ENCODE peak calls at places on chromosomes 2 and 18, in four cellular contexts. E is HepG2, C is IMR-90, B is A549. R is an unnamed sample.

GRCh38 chr2:31429759-31430438 is 15.4 kb upstream of the XDH start:
- DNase-seq in E (no peak), C (peak), B (no peak), R (no peak)

GRCh38 chr2:110842048-110842447 is 109.7 kb downstream of the ACOXL start:
- DNase-seq in E (no peak), C (no peak), B (no peak), R (no peak)

GRCh38 chr2:237294509-237294908 is 119.5 kb downstream of the COL6A3 start:
- DNase-seq in E (no peak), C (no peak), B (no peak), R (no peak)

GRCh38 chr2:237438082-237438925 is 24.3 kb upstream of the COL6A3 start:
- DNase-seq in E (no peak), C (no peak), B (no peak), R (no peak)

GRCh38 chr2:61575447-61575859 is 37.3 kb upstream of the XPO1 start:
- DNase-seq in E (no peak), C (no peak), B (no peak), R (no peak)

GRCh38 chr18:51668101-51668500 is 470.6 kb upstream of the MEX3C start:
- DNase-seq in E (peak), C (peak), B (peak), R (peak)

GRCh38 chr2:159684796-159685195 is 27.5 kb upstream of the MARCHF7 start:
- DNase-seq in E (no peak), C (peak), B (peak), R (no peak)

GRCh38 chr2:73888388-73888787 is 4.4 kb upstream of the ACTG2 start:
- DNase-seq in E (no peak), C (no peak), B (no peak), R (no peak)

GRCh38 chr2:215241791-215242305 is 70.0 kb upstream of the ATIC start:
- DNase-seq in E (no peak), C (no peak), B (no peak), R (no peak)

GRCh38 chr2:98167916-98168315 is 80.9 kb downstream of the VWA3B start:
- DNase-seq in E (no peak), C (no peak), B (no peak), R (no peak)

GRCh38 chr2:191631754-191632153 is 46.2 kb upstream of the NABP1 start:
- DNase-seq in E (peak), C (peak), B (no peak), R (peak)

GRCh38 chr2:69046221-69046662 is 33.3 kb downstream of the ANTXR1 start:
- DNase-seq in E (peak), C (peak), B (peak), R (no peak)

GRCh38 chr2:181324912-181325311 is 132.3 kb upstream of the ITGA4 start:
- DNase-seq in E (no peak), C (no peak), B (no peak), R (no peak)

GRCh38 chr2:43178602-43179542 is 47.5 kb downstream of the ZFP36L2 start:
- DNase-seq in E (peak), C (peak), B (peak), R (peak)

GRCh38 chr2:207253946-207254345 is 88.2 kb upstream of the KLF7 start:
- DNase-seq in E (no peak), C (peak), B (peak), R (no peak)

GRCh38 chr2:110153416-110153815 is 37.8 kb upstream of the MALL start:
- DNase-seq in E (no peak), C (peak), B (no peak), R (no peak)

GRCh38 chr2:46985512-46985911 is 69.9 kb upstream of the MCFD2 start:
- DNase-seq in E (no peak), C (peak), B (no peak), R (no peak)

GRCh38 chr18:79853303-79853992 is 55.7 kb downstream of the KCNG2 start:
- DNase-seq in E (no peak), C (no peak), B (no peak), R (no peak)

GRCh38 chr2:215729985-215730620 is 283.2 kb downstream of the MREG start:
- DNase-seq in E (no peak), C (peak), B (no peak), R (no peak)

GRCh38 chr2:55364189-55365055 is 55.2 kb downstream of the CCDC88A start:
- DNase-seq in E (no peak), C (peak), B (peak), R (no peak)

GRCh38 chr2:129011466-129012061 is 692.9 kb upstream of the HS6ST1 start:
- DNase-seq in E (no peak), C (no peak), B (no peak), R (no peak)

GRCh38 chr2:170972508-170973224 is 43.6 kb downstream of the GORASP2 start:
- DNase-seq in E (no peak), C (no peak), B (no peak), R (no peak)

GRCh38 chr2:237744613-237745249 is 53.8 kb upstream of the RBM44 start:
- DNase-seq in E (peak), C (peak), B (peak), R (peak)

GRCh38 chr2:222130855-222131254 is 167.9 kb downstream of the PAX3 start:
- DNase-seq in E (no peak), C (no peak), B (no peak), R (no peak)

GRCh38 chr2:138827426-138828054 is 47.4 kb upstream of the NXPH2 start:
- DNase-seq in E (peak), C (peak), B (peak), R (peak)

GRCh38 chr2:173075056-173075780 is 428 bp upstream of the MAP3K20 start:
- DNase-seq in E (no peak), C (no peak), B (no peak), R (no peak)

GRCh38 chr2:98502556-98503335 is 58.1 kb downstream of the INPP4A start:
- DNase-seq in E (no peak), C (peak), B (no peak), R (no peak)

GRCh38 chr2:72694715-72695496 is 130.9 kb downstream of the EXOC6B start:
- DNase-seq in E (peak), C (peak), B (no peak), R (peak)

GRCh38 chr2:127070221-127070620 is 36.7 kb downstream of the BIN1 start:
- DNase-seq in E (no peak), C (no peak), B (no peak), R (no peak)
- TF ChIP-seq MAZ in E (no peak), C (no peak), B (no peak), R (no peak)

GRCh38 chr18:383135-383534 is 115.3 kb upstream of the THOC1 start:
- DNase-seq in E (no peak), C (peak), B (no peak), R (no peak)
- TF ChIP-seq MAZ in E (no peak), C (no peak), B (no peak), R (no peak)

DNA sequence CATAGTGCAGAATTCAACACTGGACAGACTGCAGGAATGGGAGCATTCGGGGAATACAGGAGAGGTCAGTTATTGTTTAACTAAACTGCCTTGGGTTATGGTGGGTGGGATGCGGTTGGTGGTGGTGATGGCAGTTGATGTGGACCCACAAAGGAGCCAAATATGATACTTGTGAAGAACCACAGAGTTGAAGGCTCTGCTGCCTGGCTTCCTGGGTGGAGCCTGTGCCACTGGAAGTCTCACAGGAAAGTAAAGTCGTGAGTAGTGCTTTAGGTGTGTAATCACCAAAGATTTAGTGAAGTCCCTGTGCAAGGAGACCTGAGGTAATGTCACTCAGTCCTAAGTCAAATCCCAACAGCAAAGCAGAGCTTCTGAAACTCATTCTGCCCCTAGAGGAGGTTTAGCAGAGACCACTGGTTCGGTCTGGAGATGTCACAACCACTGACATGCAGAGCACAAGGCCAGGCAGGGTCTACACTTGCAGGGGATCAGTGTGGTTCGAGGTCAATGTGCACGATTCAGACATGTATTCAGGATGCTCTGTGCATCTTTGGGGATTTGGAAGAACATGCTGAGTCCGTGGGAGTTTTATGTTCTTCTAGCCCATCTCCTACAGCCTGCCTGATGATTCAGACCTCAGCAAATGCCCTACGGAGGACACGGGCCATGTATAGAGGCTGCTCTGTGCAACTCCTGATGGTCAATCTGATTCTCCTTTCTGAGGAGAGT is 1150.9 kb downstream of the RPIA start:
- DNase-seq in E (no peak), C (no peak), B (no peak), R (no peak)
- TF ChIP-seq MAZ in E (no peak), C (no peak), B (no peak), R (no peak)

GRCh38 chr2:86787701-86788100 is 3.0 kb downstream of the CD8A start:
- DNase-seq in E (no peak), C (no peak), B (no peak), R (no peak)
- TF ChIP-seq MAZ in E (no peak), C (no peak), B (no peak), R (no peak)

GRCh38 chr2:189608160-189608559 is 27.6 kb upstream of the SLC40A1 start:
- DNase-seq in E (no peak), C (no peak), B (no peak), R (no peak)

GRCh38 chr2:189609423-189609816 is 28.8 kb upstream of the SLC40A1 start:
- DNase-seq in E (peak), C (peak), B (no peak), R (no peak)

GRCh38 chr2:189610700-189611099 is 30.1 kb upstream of the SLC40A1 start:
- DNase-seq in E (no peak), C (no peak), B (no peak), R (no peak)

GRCh38 chr2:189608799-189609422 is 28.3 kb upstream of the SLC40A1 start:
- DNase-seq in E (no peak), C (peak), B (no peak), R (no peak)

GRCh38 chr2:189609853-189610252 is 29.3 kb upstream of the SLC40A1 start:
- DNase-seq in E (no peak), C (no peak), B (no peak), R (no peak)
- TF ChIP-seq MAZ in E (no peak), C (no peak), B (no peak), R (no peak)

R was measured in K562.